ENCODE peak calls at places on chromosomes 3 and 15, in seven cellular contexts. One of them, this sample, is unnamed.

GRCh38 chr15:36791849-36792618 is 212.6 kb downstream of the CDIN1 start:
- DNase-seq in HepG2: no peak
- DNase-seq in GM12878: no peak
- DNase-seq in DND-41: no peak
- DNase-seq in upper lobe of left lung: no peak
- DNase-seq in cardiac muscle cell: no peak
- DNase-seq in kidney: no peak
- DNase-seq in this sample: no peak

GRCh38 chr15:39501366-39501765 is 79.5 kb upstream of the THBS1 start:
- DNase-seq in GM12878: no peak
- DNase-seq in DND-41: no peak
- DNase-seq in HepG2: no peak
- DNase-seq in cardiac muscle cell: peak; percentile 35
- DNase-seq in upper lobe of left lung: no peak
- DNase-seq in kidney: no peak
- DNase-seq in this sample: no peak

GRCh38 chr3:122513386-122514122 is 1.2 kb downstream of the KPNA1 start:
- DNase-seq in upper lobe of left lung: no peak
- DNase-seq in HepG2: no peak
- DNase-seq in cardiac muscle cell: peak; percentile 7
- DNase-seq in kidney: no peak
- DNase-seq in DND-41: no peak
- DNase-seq in GM12878: no peak
- DNase-seq in this sample: no peak

GRCh38 chr3:129417354-129417753 is 11.1 kb downstream of the EFCAB12 start:
- DNase-seq in HepG2: no peak
- DNase-seq in GM12878: no peak
- DNase-seq in kidney: no peak
- DNase-seq in DND-41: no peak
- DNase-seq in cardiac muscle cell: peak; percentile 93
- DNase-seq in upper lobe of left lung: no peak
- DNase-seq in this sample: no peak

GRCh38 chr15:49370782-49371181 is 52.3 kb upstream of the FGF7 start:
- DNase-seq in upper lobe of left lung: no peak
- DNase-seq in cardiac muscle cell: peak; percentile 47
- DNase-seq in kidney: no peak
- DNase-seq in DND-41: no peak
- DNase-seq in GM12878: no peak
- DNase-seq in HepG2: no peak
- DNase-seq in this sample: no peak

GRCh38 chr3:23002846-23003800 is 200.0 kb upstream of the UBE2E2 start:
- DNase-seq in HepG2: no peak
- DNase-seq in DND-41: no peak
- DNase-seq in upper lobe of left lung: no peak
- DNase-seq in cardiac muscle cell: peak; percentile 73
- DNase-seq in kidney: no peak
- DNase-seq in GM12878: no peak
- DNase-seq in this sample: no peak

GRCh38 chr15:64305261-64305660 is 50.7 kb downstream of the CSNK1G1 start:
- DNase-seq in GM12878: no peak
- DNase-seq in DND-41: no peak
- DNase-seq in HepG2: no peak
- DNase-seq in upper lobe of left lung: no peak
- DNase-seq in kidney: no peak
- DNase-seq in cardiac muscle cell: no peak
- DNase-seq in this sample: no peak

GRCh38 chr15:75235051-75235673 is 23.0 kb upstream of the GOLGA6C start:
- DNase-seq in cardiac muscle cell: no peak
- DNase-seq in DND-41: no peak
- DNase-seq in kidney: peak; percentile 40
- DNase-seq in GM12878: no peak
- DNase-seq in HepG2: no peak
- DNase-seq in upper lobe of left lung: no peak
- DNase-seq in this sample: no peak

GRCh38 chr15:52678468-52679231 is 538 bp downstream of the ATOSA start:
- DNase-seq in kidney: peak; percentile 91
- DNase-seq in upper lobe of left lung: peak; percentile 92
- DNase-seq in HepG2: peak; percentile 57
- DNase-seq in cardiac muscle cell: peak; percentile 72
- DNase-seq in GM12878: no peak
- DNase-seq in DND-41: peak; percentile 60
- DNase-seq in this sample: peak; percentile 73

GRCh38 chr3:158097571-158098553 is 8.4 kb downstream of the SHOX2 start:
- DNase-seq in HepG2: peak; percentile 76
- DNase-seq in kidney: peak; percentile 85
- DNase-seq in upper lobe of left lung: peak; percentile 95
- DNase-seq in DND-41: peak; percentile 54
- DNase-seq in cardiac muscle cell: peak; percentile 55
- DNase-seq in GM12878: peak; percentile 54
- DNase-seq in this sample: peak; percentile 68

GRCh38 chr3:149340310-149340933 is 7.0 kb upstream of the TM4SF18 start:
- DNase-seq in DND-41: no peak
- DNase-seq in HepG2: peak; percentile 38
- DNase-seq in GM12878: no peak
- DNase-seq in cardiac muscle cell: peak; percentile 64
- DNase-seq in upper lobe of left lung: no peak
- DNase-seq in kidney: no peak
- DNase-seq in this sample: no peak

GRCh38 chr15:87144775-87145174 is 1065.1 kb downstream of the AGBL1 start:
- DNase-seq in cardiac muscle cell: peak; percentile 5
- DNase-seq in upper lobe of left lung: no peak
- DNase-seq in HepG2: no peak
- DNase-seq in kidney: no peak
- DNase-seq in GM12878: no peak
- DNase-seq in DND-41: no peak
- DNase-seq in this sample: no peak

GRCh38 chr3:82229397-82229796 is 468.0 kb upstream of the GBE1 start:
- DNase-seq in kidney: no peak
- DNase-seq in upper lobe of left lung: no peak
- DNase-seq in GM12878: peak; percentile 44
- DNase-seq in cardiac muscle cell: no peak
- DNase-seq in HepG2: no peak
- DNase-seq in DND-41: peak; percentile 54
- DNase-seq in this sample: no peak

GRCh38 chr3:25396686-25397085 is 31.4 kb upstream of the RARB start:
- DNase-seq in DND-41: no peak
- DNase-seq in kidney: peak; percentile 65
- DNase-seq in upper lobe of left lung: no peak
- DNase-seq in HepG2: no peak
- DNase-seq in GM12878: no peak
- DNase-seq in cardiac muscle cell: no peak
- DNase-seq in this sample: no peak

GRCh38 chr3:69420781-69421520 is 35.1 kb upstream of the FRMD4B start:
- DNase-seq in DND-41: no peak
- DNase-seq in GM12878: no peak
- DNase-seq in HepG2: no peak
- DNase-seq in cardiac muscle cell: peak; percentile 50
- DNase-seq in kidney: no peak
- DNase-seq in upper lobe of left lung: no peak
- DNase-seq in this sample: no peak

GRCh38 chr3:197701851-197702250 is 34.9 kb downstream of the RUBCN start:
- DNase-seq in cardiac muscle cell: no peak
- DNase-seq in HepG2: no peak
- DNase-seq in DND-41: no peak
- DNase-seq in kidney: no peak
- DNase-seq in GM12878: no peak
- DNase-seq in upper lobe of left lung: no peak
- DNase-seq in this sample: no peak

GRCh38 chr15:89566621-89567294 is 8.5 kb upstream of the TICRR start:
- DNase-seq in GM12878: no peak
- DNase-seq in cardiac muscle cell: no peak
- DNase-seq in DND-41: no peak
- DNase-seq in HepG2: no peak
- DNase-seq in kidney: no peak
- DNase-seq in upper lobe of left lung: no peak
- DNase-seq in this sample: no peak

GRCh38 chr3:144114767-144115166 is 143.1 kb downstream of the DIPK2A start:
- DNase-seq in cardiac muscle cell: peak; percentile 14
- DNase-seq in kidney: no peak
- DNase-seq in GM12878: no peak
- DNase-seq in DND-41: no peak
- DNase-seq in HepG2: no peak
- DNase-seq in upper lobe of left lung: no peak
- DNase-seq in this sample: no peak

GRCh38 chr3:171374661-171375285 is 85.4 kb downstream of the TNIK start:
- DNase-seq in cardiac muscle cell: peak; percentile 71
- DNase-seq in DND-41: no peak
- DNase-seq in upper lobe of left lung: no peak
- DNase-seq in GM12878: no peak
- DNase-seq in kidney: no peak
- DNase-seq in HepG2: no peak
- DNase-seq in this sample: no peak

GRCh38 chr3:150497956-150498355 is 48.3 kb downstream of the SERP1 start:
- DNase-seq in upper lobe of left lung: no peak
- DNase-seq in kidney: no peak
- DNase-seq in DND-41: no peak
- DNase-seq in GM12878: no peak
- DNase-seq in cardiac muscle cell: peak; percentile 48
- DNase-seq in HepG2: no peak
- DNase-seq in this sample: no peak

GRCh38 chr3:37054370-37054769 is 61.1 kb downstream of the MLH1 start:
- DNase-seq in HepG2: no peak
- DNase-seq in cardiac muscle cell: peak; percentile 63
- DNase-seq in GM12878: peak; percentile 32
- DNase-seq in kidney: no peak
- DNase-seq in DND-41: no peak
- DNase-seq in upper lobe of left lung: no peak
- DNase-seq in this sample: no peak
- H3K27ac ChIP-seq in HepG2: no peak overlapping the region
- H3K27ac ChIP-seq in cardiac muscle cell: peak overlapping the region; percentile 69
- H3K27ac ChIP-seq in GM12878: peak overlapping the region; percentile 38
- H3K27ac ChIP-seq in kidney: no peak overlapping the region
- H3K27ac ChIP-seq in DND-41: no peak overlapping the region
- H3K27ac ChIP-seq in upper lobe of left lung: no peak overlapping the region
- H3K27ac ChIP-seq in this sample: no peak overlapping the region

DNA sequence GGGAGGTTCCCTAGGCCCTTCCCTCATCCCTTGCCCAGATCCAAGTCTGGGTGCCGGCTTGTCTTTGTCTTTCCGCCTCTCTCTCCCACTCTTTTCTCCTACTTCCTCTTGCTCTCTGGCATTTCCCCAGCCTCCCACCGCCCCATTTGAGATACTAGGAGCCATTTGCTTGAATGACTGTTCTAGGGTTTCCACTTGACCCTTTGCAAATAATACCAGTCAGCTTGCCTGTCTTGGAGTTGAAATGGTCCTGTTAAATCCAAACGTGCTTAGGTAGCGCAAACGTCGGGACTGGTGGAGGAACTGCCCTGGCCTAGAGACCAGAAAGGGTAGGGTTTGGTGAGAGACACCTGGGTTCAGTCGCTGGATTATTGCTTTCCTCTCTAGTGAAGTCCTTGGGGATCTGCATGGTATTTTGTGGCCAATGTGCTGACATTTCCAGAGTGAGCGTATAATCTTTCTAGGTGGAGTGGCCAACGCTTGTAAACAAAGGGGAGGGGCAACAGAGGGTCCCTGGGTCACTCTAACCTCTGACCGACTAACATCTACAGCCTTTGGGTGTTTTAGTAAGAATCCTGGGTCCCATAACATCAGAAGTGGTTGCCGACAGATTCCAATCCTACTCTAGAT is 10.7 kb downstream of the ZIC1 start:
- DNase-seq in DND-41: no peak
- DNase-seq in HepG2: no peak
- DNase-seq in kidney: no peak
- DNase-seq in GM12878: no peak
- DNase-seq in cardiac muscle cell: no peak
- DNase-seq in upper lobe of left lung: no peak
- DNase-seq in this sample: no peak
- H3K4me1 ChIP-seq in DND-41: no peaks in the 10 kb centered on the region
- H3K4me1 ChIP-seq in HepG2: no peaks in the 10 kb centered on the region
- H3K4me1 ChIP-seq in kidney: peaks cover 2% of the 10 kb centered on the region
- H3K4me1 ChIP-seq in GM12878: no peaks in the 10 kb centered on the region
- H3K4me1 ChIP-seq in cardiac muscle cell: no peaks in the 10 kb centered on the region
- H3K4me1 ChIP-seq in upper lobe of left lung: peaks cover 7% of the 10 kb centered on the region
- H3K4me1 ChIP-seq in this sample: no peaks in the 10 kb centered on the region

GRCh38 chr3:42230860-42231259 is 35.1 kb downstream of the CCK start:
- DNase-seq in upper lobe of left lung: no peak
- DNase-seq in kidney: no peak
- DNase-seq in GM12878: no peak
- DNase-seq in DND-41: no peak
- DNase-seq in HepG2: no peak
- DNase-seq in cardiac muscle cell: no peak
- DNase-seq in this sample: no peak

GRCh38 chr3:42229942-42230688 is 35.9 kb downstream of the CCK start:
- DNase-seq in upper lobe of left lung: no peak
- DNase-seq in HepG2: peak; percentile 50
- DNase-seq in DND-41: no peak
- DNase-seq in GM12878: no peak
- DNase-seq in kidney: no peak
- DNase-seq in cardiac muscle cell: peak; percentile 69
- DNase-seq in this sample: no peak

GRCh38 chr3:42229266-42229941 is 36.6 kb downstream of the CCK start:
- DNase-seq in upper lobe of left lung: no peak
- DNase-seq in cardiac muscle cell: no peak
- DNase-seq in HepG2: no peak
- DNase-seq in kidney: no peak
- DNase-seq in DND-41: no peak
- DNase-seq in GM12878: no peak
- DNase-seq in this sample: no peak

GRCh38 chr3:42226470-42227425 is 39.2 kb downstream of the CCK start:
- DNase-seq in cardiac muscle cell: no peak
- DNase-seq in DND-41: no peak
- DNase-seq in GM12878: no peak
- DNase-seq in HepG2: no peak
- DNase-seq in kidney: no peak
- DNase-seq in upper lobe of left lung: no peak
- DNase-seq in this sample: no peak

DNA sequence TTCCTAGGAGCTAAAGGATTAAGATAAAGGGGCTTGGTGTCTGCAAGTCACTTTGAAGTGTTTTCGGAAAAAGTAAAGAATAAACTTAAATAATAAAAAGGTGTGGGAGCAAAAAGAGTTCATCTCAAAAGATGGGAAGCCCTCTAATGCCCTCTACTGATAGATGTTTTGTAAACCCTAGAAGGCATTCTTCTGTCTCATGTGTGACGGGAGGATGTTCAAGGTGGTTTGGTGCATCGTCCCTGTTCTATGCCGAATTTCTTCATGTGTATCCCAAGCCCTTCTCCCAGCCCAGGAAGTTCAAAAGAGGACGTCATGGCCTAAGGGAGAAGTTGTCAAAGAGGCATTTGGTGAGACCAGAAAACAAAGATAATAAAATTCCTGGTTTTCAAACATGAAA is 37.2 kb downstream of the CCK start:
- DNase-seq in DND-41: no peak
- DNase-seq in GM12878: no peak
- DNase-seq in HepG2: peak; percentile 20
- DNase-seq in kidney: no peak
- DNase-seq in cardiac muscle cell: peak; percentile 11
- DNase-seq in upper lobe of left lung: no peak
- DNase-seq in this sample: no peak
- TF ChIP-seq CTCF in DND-41: peak; percentile 50
- TF ChIP-seq CTCF in GM12878: peak; percentile 51
- TF ChIP-seq CTCF in HepG2: peak; percentile 41
- TF ChIP-seq CTCF in kidney: no peak
- TF ChIP-seq CTCF in cardiac muscle cell: peak; percentile 16
- TF ChIP-seq CTCF in upper lobe of left lung: no peak
- TF ChIP-seq CTCF in this sample: peak; percentile 19

DNA sequence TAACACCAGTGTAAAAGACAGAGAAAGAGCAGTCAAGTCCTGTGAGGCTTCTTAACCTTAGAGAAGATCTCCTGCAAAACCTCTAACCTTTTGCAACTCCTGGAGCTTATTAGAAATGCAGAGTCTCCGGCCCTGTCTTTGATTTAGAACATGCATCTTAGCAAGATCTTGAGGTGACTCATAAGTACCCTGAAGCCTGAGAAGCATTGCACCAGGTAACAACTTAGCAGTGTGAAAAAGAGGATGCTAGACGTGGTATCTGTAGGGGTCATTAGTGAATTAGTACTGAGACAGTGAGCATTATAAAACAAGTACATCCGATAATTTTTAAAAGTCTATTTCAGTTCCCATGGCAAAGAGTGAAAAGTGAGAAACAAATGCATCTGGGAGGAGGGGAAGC is 128.4 kb upstream of the IL12A start:
- DNase-seq in cardiac muscle cell: no peak
- DNase-seq in GM12878: no peak
- DNase-seq in upper lobe of left lung: no peak
- DNase-seq in DND-41: no peak
- DNase-seq in HepG2: no peak
- DNase-seq in kidney: no peak
- DNase-seq in this sample: no peak
- H3K27ac ChIP-seq in cardiac muscle cell: peak overlapping the region; percentile 2
- H3K27ac ChIP-seq in GM12878: peak overlapping the region; percentile 30
- H3K27ac ChIP-seq in upper lobe of left lung: no peak overlapping the region
- H3K27ac ChIP-seq in DND-41: no peak overlapping the region
- H3K27ac ChIP-seq in HepG2: no peak overlapping the region
- H3K27ac ChIP-seq in kidney: no peak overlapping the region
- H3K27ac ChIP-seq in this sample: no peak overlapping the region

This sample was measured in CD8-positive, alpha-beta T cell.